ENCODE peak calls at places on chromosomes 4 and X, in nine cellular contexts. N, E, Q, W, H, V, F, G and J are unnamed samples.

GRCh38 chr4:126899382-126899801 is 733.4 kb upstream of the INTU start:
- DNase-seq in N (no peak), E (no peak), Q (no peak), W (no peak), H (no peak), V (no peak), F (peak; percentile 90), G (no peak), J (peak; percentile 10)

GRCh38 chrX:41481264-41482109 is 34.3 kb downstream of the NYX start:
- DNase-seq in N (no peak), E (no peak), Q (no peak), W (no peak), H (no peak), V (no peak), F (peak; percentile 56), G (no peak), J (no peak)

GRCh38 chr4:27278615-27279014 is 418.0 kb downstream of the STIM2 start:
- DNase-seq in N (no peak), E (no peak), Q (peak; percentile 34), W (no peak), H (peak; percentile 61), V (no peak), F (peak; percentile 3), G (no peak), J (no peak)

GRCh38 chrX:22760513-22761057 is 239.2 kb upstream of the DDX53 start:
- DNase-seq in N (no peak), E (no peak), Q (no peak), W (no peak), H (no peak), V (no peak), F (no peak), G (no peak), J (no peak)

GRCh38 chr4:55386073-55386472 is 9.7 kb upstream of the TMEM165 start:
- DNase-seq in N (no peak), E (no peak), Q (no peak), W (peak; percentile 42), H (no peak), V (no peak), F (peak; percentile 17), G (no peak), J (peak; percentile 58)

GRCh38 chrX:153609917-153610833 is 11.2 kb upstream of the CCNQ start:
- DNase-seq in N (peak; percentile 34), E (peak; percentile 80), Q (no peak), W (peak; percentile 21), H (peak; percentile 87), V (peak; percentile 69), F (peak; percentile 45), G (no peak), J (peak; percentile 73)

GRCh38 chr4:16212138-16212782 is 14.0 kb downstream of the TAPT1 start:
- DNase-seq in N (no peak), E (no peak), Q (no peak), W (no peak), H (no peak), V (no peak), F (no peak), G (no peak), J (no peak)

GRCh38 chrX:10199212-10199611 is 42.4 kb downstream of the CLCN4 start:
- DNase-seq in N (no peak), E (no peak), Q (no peak), W (no peak), H (no peak), V (no peak), F (no peak), G (no peak), J (no peak)

GRCh38 chrX:72094894-72095293 is 36.8 kb downstream of the RTL5 start:
- DNase-seq in N (peak; percentile 15), E (peak; percentile 8), Q (no peak), W (peak; percentile 30), H (no peak), V (peak; percentile 33), F (peak; percentile 35), G (no peak), J (no peak)

GRCh38 chrX:140765043-140765784 is 55.7 kb downstream of the LINC00632 start:
- DNase-seq in N (no peak), E (no peak), Q (no peak), W (no peak), H (peak; percentile 50), V (no peak), F (no peak), G (no peak), J (peak; percentile 17)

GRCh38 chr4:156103306-156103705 is 149.6 kb upstream of the CTSO start:
- DNase-seq in N (no peak), E (no peak), Q (no peak), W (no peak), H (no peak), V (no peak), F (no peak), G (no peak), J (no peak)

GRCh38 chr4:102564399-102564921 is 63.3 kb downstream of the NFKB1 start:
- DNase-seq in N (no peak), E (no peak), Q (no peak), W (no peak), H (no peak), V (no peak), F (peak; percentile 65), G (no peak), J (no peak)